ENCODE peak calls at places on chromosome 12, in eight cellular contexts. W, G, X, U, I, F, N and A are unnamed samples.

GRCh38 chr12:131959641-131960589 is 10.2 kb downstream of the EP400 start:
- DNase-seq in I (no peak), G (no peak), N (peak), F (no peak), X (no peak), W (no peak), U (no peak), A (no peak)

GRCh38 chr12:94046626-94047410 is 101.6 kb upstream of the PLXNC1 start:
- DNase-seq in G (no peak), W (no peak), X (peak), U (no peak), F (no peak), I (no peak), N (peak), A (no peak)

GRCh38 chr12:48197549-48197966 is 5.5 kb downstream of the OR10AD1 start:
- DNase-seq in U (no peak), F (peak), G (no peak), I (peak), W (no peak), X (peak), N (peak), A (peak)

GRCh38 chr12:91588874-91589454 is 406.3 kb upstream of the DCN start:
- DNase-seq in G (no peak), I (no peak), N (no peak), X (no peak), F (no peak), W (no peak), U (no peak), A (no peak)

GRCh38 chr12:79549531-79550271 is 141.1 kb downstream of the PAWR start:
- DNase-seq in I (peak), X (no peak), G (no peak), N (no peak), W (no peak), F (no peak), U (peak), A (no peak)

GRCh38 chr12:79373896-79374499 is 316.8 kb downstream of the PAWR start:
- DNase-seq in F (peak), I (peak), N (peak), W (peak), X (peak), U (peak), G (no peak), A (peak)

GRCh38 chr12:69510176-69510827 is 40.1 kb downstream of the FRS2 start:
- DNase-seq in N (no peak), X (no peak), F (no peak), I (no peak), U (no peak), G (no peak), W (no peak), A (no peak)

GRCh38 chr12:93098077-93098476 is 169.0 kb upstream of the EEA1 start:
- DNase-seq in I (peak), U (no peak), N (peak), F (peak), X (peak), G (peak), W (peak), A (peak)

GRCh38 chr12:43069768-43070221 is 480.2 kb upstream of the PRICKLE1 start:
- DNase-seq in G (no peak), N (peak), X (no peak), I (no peak), W (no peak), U (no peak), F (no peak), A (no peak)

GRCh38 chr12:19712041-19712440 is 272.7 kb downstream of the AEBP2 start:
- DNase-seq in N (peak), U (no peak), X (no peak), I (peak), F (no peak), G (no peak), W (no peak), A (no peak)

GRCh38 chr12:32104572-32105355 is 1.9 kb upstream of the BICD1 start:
- DNase-seq in N (no peak), I (peak), F (no peak), X (no peak), W (no peak), G (no peak), U (no peak), A (no peak)

GRCh38 chr12:24039113-24039525 is 89.6 kb upstream of the SOX5 start:
- DNase-seq in U (peak), I (peak), X (no peak), F (no peak), W (no peak), G (no peak), N (peak), A (no peak)

GRCh38 chr12:54704187-54704586 is 56.0 kb upstream of the DCD start:
- DNase-seq in X (no peak), N (no peak), U (no peak), I (no peak), W (no peak), G (no peak), F (no peak), A (no peak)

GRCh38 chr12:12018454-12018853 is 52.3 kb upstream of the BCL2L14 start:
- DNase-seq in F (no peak), X (no peak), I (no peak), W (no peak), G (no peak), U (no peak), N (peak), A (no peak)

GRCh38 chr12:111558107-111558376 is 41.1 kb downstream of the ATXN2 start:
- DNase-seq in G (no peak), N (no peak), I (no peak), W (no peak), U (no peak), X (no peak), F (no peak), A (no peak)

GRCh38 chr12:26798013-26798412 is 35.0 kb downstream of the ITPR2 start:
- DNase-seq in W (no peak), G (no peak), I (no peak), U (no peak), X (no peak), N (peak), F (no peak), A (no peak)

GRCh38 chr12:112116232-112117060 is 7.9 kb upstream of the NAA25 start:
- DNase-seq in X (peak), U (peak), F (peak), G (peak), I (peak), W (peak), N (no peak), A (peak)

GRCh38 chr12:9115731-9116689 is at the start of gene A2M:
- DNase-seq in F (no peak), I (peak), U (peak), X (no peak), N (peak), G (peak), W (no peak), A (no peak)

GRCh38 chr12:5614206-5614605 is 182.3 kb downstream of the NTF3 start:
- DNase-seq in X (no peak), W (no peak), F (no peak), N (no peak), G (no peak), U (no peak), I (peak), A (no peak)

GRCh38 chr12:7501031-7501585 is 2.5 kb downstream of the CD163 start:
- DNase-seq in I (no peak), U (no peak), X (no peak), G (no peak), W (no peak), N (peak), F (no peak), A (no peak)

GRCh38 chr12:95583933-95584332 is 32.7 kb upstream of the USP44 start:
- DNase-seq in X (no peak), I (no peak), N (no peak), G (no peak), W (no peak), F (no peak), U (no peak), A (no peak)

GRCh38 chr12:111450676-111451075 is 45.0 kb downstream of the SH2B3 start:
- DNase-seq in U (no peak), W (no peak), F (peak), G (no peak), I (no peak), X (no peak), N (no peak), A (no peak)

GRCh38 chr12:6925239-6925542 is 2.6 kb upstream of the ATN1 start:
- DNase-seq in N (no peak), F (no peak), W (no peak), U (no peak), I (no peak), G (no peak), X (no peak), A (no peak)

GRCh38 chr12:92133166-92133565 is 12.5 kb downstream of the BTG1 start:
- DNase-seq in N (no peak), X (no peak), U (no peak), W (no peak), I (no peak), F (no peak), G (no peak), A (no peak)

GRCh38 chr12:30896461-30896860 is 30.1 kb upstream of the TSPAN11 start:
- DNase-seq in N (peak), G (no peak), F (no peak), W (no peak), I (no peak), X (no peak), U (no peak), A (no peak)

GRCh38 chr12:88897723-88898122 is 317.5 kb upstream of the KITLG start:
- DNase-seq in U (no peak), X (no peak), I (peak), N (peak), F (no peak), W (no peak), G (no peak), A (no peak)

GRCh38 chr12:100566887-100567637 is 6.4 kb upstream of the GAS2L3 start:
- DNase-seq in I (no peak), G (peak), N (peak), U (no peak), X (peak), W (no peak), F (peak), A (no peak)

GRCh38 chr12:39897315-39897714 is 208.6 kb downstream of the SLC2A13 start:
- DNase-seq in U (no peak), X (no peak), G (no peak), N (no peak), F (no peak), I (no peak), W (no peak), A (no peak)

GRCh38 chr12:93183940-93184663 is 193.6 kb upstream of the NUDT4 start:
- DNase-seq in G (peak), U (no peak), N (peak), X (peak), F (no peak), I (no peak), W (no peak), A (no peak)

GRCh38 chr12:109736552-109737108 is 23.0 kb downstream of the FAM222A start:
- DNase-seq in F (no peak), N (peak), G (peak), W (peak), X (no peak), I (peak), U (peak), A (peak)

GRCh38 chr12:13099910-13100609 is 3.4 kb downstream of the GSG1 start:
- DNase-seq in G (no peak), X (no peak), F (no peak), I (peak), W (peak), U (no peak), N (no peak), A (no peak)

GRCh38 chr12:49187184-49187583 is 1.7 kb downstream of the TUBA1A start:
- DNase-seq in U (no peak), W (no peak), X (no peak), I (peak), F (peak), G (no peak), N (peak), A (no peak)

GRCh38 chr12:92421701-92422100 is 276.1 kb upstream of the BTG1 start:
- DNase-seq in W (no peak), I (peak), U (no peak), N (peak), X (no peak), F (no peak), G (no peak), A (no peak)

GRCh38 chr12:109092484-109093021 is 719 bp downstream of the ALKBH2 start:
- DNase-seq in W (no peak), G (no peak), X (no peak), F (peak), I (no peak), N (no peak), U (no peak), A (peak)

GRCh38 chr12:32583535-32583934 is 95.6 kb upstream of the DNM1L start:
- DNase-seq in G (no peak), X (no peak), F (no peak), U (no peak), W (no peak), N (peak), I (peak), A (no peak)

GRCh38 chr12:127881371-127882140 is 385.4 kb upstream of the TMEM132C start:
- DNase-seq in W (no peak), F (no peak), I (no peak), N (no peak), X (no peak), U (no peak), G (no peak), A (no peak)

GRCh38 chr12:3680919-3681594 is 71.9 kb downstream of the CRACR2A start:
- DNase-seq in I (peak), N (peak), G (no peak), X (no peak), U (no peak), F (peak), W (no peak), A (peak)

GRCh38 chr12:45216297-45216982 is 545 bp downstream of the ANO6 start:
- DNase-seq in X (peak), I (peak), G (peak), U (peak), N (peak), W (peak), F (peak), A (peak)
- TF ChIP-seq CTCF in X (peak), I (peak), G (peak), U (peak), N (peak), W (peak), F (no peak), A (no peak)

DNA sequence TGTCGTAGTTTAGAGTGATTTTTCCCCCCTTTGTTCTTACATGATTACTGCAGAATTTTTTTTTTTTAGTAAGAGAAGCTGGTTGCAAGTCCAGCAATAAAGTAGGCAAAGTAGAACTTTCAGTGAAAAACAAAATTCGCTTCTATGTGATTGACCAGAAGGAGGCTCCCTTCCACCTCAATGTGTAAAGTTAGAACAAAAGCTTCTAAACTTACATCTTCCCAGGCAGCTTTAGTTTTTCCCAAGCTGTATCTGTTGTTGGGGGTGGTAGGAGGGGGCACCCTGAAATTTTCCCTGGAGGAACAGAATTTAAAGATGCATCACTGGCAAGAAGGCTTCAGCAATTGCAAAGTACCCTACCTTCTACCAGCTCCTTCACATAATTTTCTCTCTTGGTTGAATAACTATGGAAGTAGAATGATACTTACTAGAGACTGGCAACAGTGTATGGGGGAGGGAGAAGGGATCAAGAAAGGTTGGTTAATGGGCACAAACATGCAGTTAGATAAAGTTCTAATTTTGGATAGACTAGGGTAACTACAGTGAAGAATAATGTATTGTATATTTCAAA is 87.3 kb upstream of the E2F7 start:
- DNase-seq in X (no peak), I (peak), G (no peak), W (no peak), N (peak), U (peak), F (no peak), A (peak)
- TF ChIP-seq CTCF in X (peak), I (peak), G (no peak), W (no peak), N (peak), U (peak), F (peak), A (peak)

GRCh38 chr12:105427883-105428282 is 97.4 kb downstream of the C12orf75 start:
- DNase-seq in W (no peak), F (no peak), G (no peak), U (no peak), X (peak), I (peak), N (peak), A (no peak)
- TF ChIP-seq CTCF in W (no peak), F (no peak), G (no peak), U (no peak), X (no peak), I (peak), N (peak), A (peak)

DNA sequence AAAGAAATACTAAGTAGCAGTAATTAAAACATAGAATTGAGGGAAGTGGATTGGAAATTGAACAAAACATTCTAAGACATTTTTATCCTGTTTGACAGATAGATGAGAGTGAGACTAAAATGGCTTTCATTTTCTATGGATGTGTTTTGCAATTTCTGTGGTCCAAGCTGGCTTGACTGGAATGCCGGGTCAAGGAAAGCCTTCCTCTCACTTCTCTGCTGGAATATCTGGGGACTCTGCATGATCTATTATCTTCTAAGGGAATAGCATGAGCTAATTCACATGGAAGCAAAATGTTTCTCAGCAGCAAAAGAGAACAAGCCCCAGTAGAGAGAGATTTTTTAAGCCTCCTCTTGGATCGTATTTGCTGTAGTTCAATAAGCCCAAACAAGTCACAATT is 407.9 kb upstream of the ATXN7L3B start:
- DNase-seq in X (no peak), U (no peak), N (no peak), F (no peak), G (no peak), I (no peak), W (no peak), A (no peak)
- TF ChIP-seq CTCF in X (no peak), U (no peak), N (no peak), F (no peak), G (no peak), I (no peak), W (no peak), A (no peak)

DNA sequence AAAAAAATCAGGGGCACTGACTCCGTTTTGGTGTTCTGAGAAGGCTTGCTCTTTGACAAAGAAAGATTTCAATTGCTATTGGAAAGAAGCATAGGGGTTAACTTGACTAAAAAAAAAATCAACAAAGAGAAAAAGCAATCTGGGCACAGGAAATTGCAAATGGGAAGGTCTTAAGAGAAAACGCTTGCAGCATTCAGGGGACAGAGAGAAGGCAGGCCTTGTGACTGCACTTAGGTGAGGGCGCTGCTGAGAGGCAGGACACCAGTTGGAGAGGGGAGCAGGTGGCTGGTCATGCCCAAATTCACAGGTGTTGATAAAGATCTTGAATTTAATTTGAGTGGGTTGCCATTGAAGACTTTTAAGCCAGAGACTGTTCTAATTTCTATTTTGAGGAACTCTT is 4.2 kb downstream of the FAR2 start:
- DNase-seq in G (no peak), N (no peak), U (no peak), W (no peak), F (no peak), X (peak), I (peak), A (no peak)
- TF ChIP-seq CTCF in G (no peak), N (no peak), U (no peak), W (no peak), F (no peak), X (no peak), I (no peak), A (no peak)

DNA sequence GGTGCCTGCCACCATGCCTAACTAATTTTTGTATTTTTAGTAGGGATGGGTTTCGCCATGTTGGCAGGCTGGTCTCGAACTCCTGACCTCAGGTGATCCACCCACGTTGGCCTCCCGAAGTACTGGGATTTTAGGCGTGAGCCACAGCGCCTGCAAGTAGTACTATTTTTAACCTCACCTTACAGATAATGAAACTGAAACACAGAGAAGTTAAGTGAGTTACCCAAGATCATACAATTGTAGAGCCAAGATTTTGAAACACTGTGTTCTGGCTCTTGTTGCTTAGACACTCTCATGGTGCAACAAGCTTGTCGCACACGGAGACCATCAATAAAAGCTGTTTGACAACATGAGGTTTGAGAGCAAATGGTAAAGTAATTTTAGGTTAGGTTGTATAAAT is 159.1 kb upstream of the LMNTD1 start:
- DNase-seq in G (no peak), U (no peak), F (no peak), N (no peak), X (peak), W (no peak), I (no peak), A (no peak)
- TF ChIP-seq CTCF in G (no peak), U (no peak), F (no peak), N (no peak), X (no peak), W (no peak), I (no peak), A (no peak)

GRCh38 chr12:121241203-121241970 is 31.5 kb downstream of the P2RX4 start:
- DNase-seq in W (no peak), F (no peak), G (no peak), X (no peak), N (no peak), I (no peak), U (no peak), A (no peak)
- TF ChIP-seq CTCF in W (no peak), F (no peak), G (no peak), X (no peak), N (no peak), I (no peak), U (no peak), A (no peak)

GRCh38 chr12:67630373-67631088 is 18.0 kb upstream of the DYRK2 start:
- DNase-seq in I (peak), U (peak), G (peak), F (peak), N (no peak), X (peak), W (peak), A (peak)
- TF ChIP-seq CTCF in I (no peak), U (no peak), G (peak), F (no peak), N (no peak), X (no peak), W (no peak), A (no peak)

DNA sequence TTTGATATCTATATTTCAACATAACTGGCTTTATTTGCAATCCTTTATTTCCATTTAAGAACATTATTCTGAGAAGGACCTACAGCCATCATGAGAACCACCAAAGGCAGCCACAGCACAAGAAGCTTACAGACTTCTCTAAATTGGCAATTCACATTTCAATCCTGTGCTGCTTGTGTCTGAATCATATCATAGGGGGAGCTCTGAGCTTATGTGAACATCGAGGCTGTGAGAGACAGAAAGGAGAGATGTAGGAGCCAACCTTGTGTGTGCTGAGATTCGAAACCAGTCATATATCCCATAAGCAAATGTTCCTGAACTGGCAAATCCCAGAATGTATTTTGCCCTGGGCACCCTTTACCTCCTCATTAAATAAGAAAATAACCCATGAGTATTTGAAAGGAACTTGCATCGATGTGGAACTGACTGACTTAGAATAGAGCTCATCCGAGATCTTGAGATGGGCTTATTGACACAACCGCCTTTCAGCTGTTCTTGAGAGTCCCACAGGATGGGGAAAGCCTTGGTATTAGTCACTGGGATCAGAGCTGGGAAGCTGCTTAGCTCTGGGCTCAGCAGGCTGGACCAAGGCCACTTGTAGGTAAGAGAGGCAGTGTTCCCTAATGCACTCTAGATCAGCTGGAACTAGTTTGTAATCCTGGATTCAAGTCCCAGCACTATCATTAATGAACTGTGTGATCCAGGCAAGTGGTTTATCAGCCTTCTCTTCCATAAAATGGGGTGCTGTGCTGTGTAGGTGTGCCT is 329.8 kb downstream of the CACNA1C start:
- DNase-seq in I (no peak), X (peak), W (no peak), U (no peak), N (peak), G (no peak), F (no peak), A (no peak)
- TF ChIP-seq CTCF in I (no peak), X (no peak), W (no peak), U (no peak), N (no peak), G (no peak), F (no peak), A (no peak)